ENCODE peak calls at places on chromosome 6, in five cellular contexts. R is GM23338, T is PC-9, H is neural progenitor cell, L is MM.1S. A is an unnamed sample. For H3F3A, the result is how much of the 10 kb centered on the place peaks cover.

GRCh38 chr6:110681543-110682459 is 133.5 kb downstream of the CDK19 start:
- DNase-seq in R (no peak), T (no peak), L (no peak), H (no peak), A (peak)

GRCh38 chr6:99151634-99152344 is 197.7 kb downstream of the FAXC start:
- DNase-seq in T (peak), H (peak), L (peak), R (peak), A (peak)

GRCh38 chr6:114452785-114453401 is 110.1 kb upstream of the HS3ST5 start:
- DNase-seq in T (no peak), H (no peak), R (no peak), L (peak), A (no peak)

GRCh38 chr6:16683524-16684194 is 77.6 kb downstream of the ATXN1 start:
- DNase-seq in L (no peak), H (no peak), R (no peak), T (peak), A (peak)

GRCh38 chr6:129120856-129121255 is 237.9 kb downstream of the LAMA2 start:
- DNase-seq in H (no peak), L (no peak), R (no peak), T (no peak), A (no peak)

GRCh38 chr6:151240861-151241642 is 1.3 kb downstream of the AKAP12 start:
- DNase-seq in H (peak), L (no peak), T (peak), R (peak), A (peak)

GRCh38 chr6:145749632-145750031 is 14.3 kb upstream of the EPM2A start:
- DNase-seq in L (peak), R (no peak), T (no peak), H (no peak), A (peak)

GRCh38 chr6:19839237-19839546 is 2.0 kb downstream of the ID4 start:
- DNase-seq in R (no peak), H (no peak), L (no peak), T (no peak), A (no peak)

GRCh38 chr6:124470803-124471202 is 491.4 kb upstream of the RNF217 start:
- DNase-seq in L (no peak), H (no peak), T (no peak), R (no peak), A (no peak)

GRCh38 chr6:84498905-84499304 is 265.5 kb downstream of the TBX18 start:
- DNase-seq in R (no peak), L (no peak), H (no peak), T (no peak), A (no peak)

GRCh38 chr6:141443032-141443431 is 689.7 kb upstream of the GJE1 start:
- DNase-seq in T (no peak), L (no peak), H (no peak), R (no peak), A (no peak)

GRCh38 chr6:75278474-75279077 is 6.0 kb downstream of the TMEM30A start:
- DNase-seq in H (no peak), T (no peak), R (no peak), L (no peak), A (peak)

GRCh38 chr6:134686071-134686470 is 263.8 kb downstream of the ALDH8A1 start:
- DNase-seq in L (no peak), R (no peak), H (no peak), T (no peak), A (peak)

GRCh38 chr6:31270788-31271640 is 878 bp downstream of the HLA-C start:
- DNase-seq in L (peak), R (peak), H (peak), T (peak), A (peak)

DNA sequence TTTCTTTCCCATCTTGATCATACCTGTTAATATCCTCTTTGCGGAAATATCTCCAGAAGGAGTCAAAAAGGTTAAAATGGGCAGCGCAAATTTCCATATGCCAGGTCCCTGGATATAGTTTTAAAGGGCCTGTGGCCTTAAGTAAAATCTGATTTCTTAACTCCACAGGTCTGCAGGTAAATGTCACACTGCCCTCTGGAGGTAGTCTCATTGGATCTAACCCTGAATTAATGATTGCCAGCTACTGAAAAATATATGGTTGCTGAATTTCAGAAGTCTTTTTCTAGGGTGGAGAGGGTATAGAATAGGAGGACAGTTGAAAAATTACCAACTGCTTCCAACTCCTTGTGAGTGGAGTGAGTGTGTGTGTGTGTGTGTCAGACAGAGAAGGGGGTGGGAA is 8.5 kb downstream of the MOXD1 start:
- DNase-seq in T (no peak), R (peak), H (no peak), L (peak), A (peak)
- H3F3A ChIP-seq in T (under half), R (under half), H (under half), L (under half), A (under half)

GRCh38 chr6:23179994-23180393 is 610.6 kb downstream of the HDGFL1 start:
- DNase-seq in R (no peak), H (no peak), T (no peak), L (no peak), A (no peak)

GRCh38 chr6:23176883-23177282 is 607.5 kb downstream of the HDGFL1 start:
- DNase-seq in L (no peak), H (no peak), R (peak), T (no peak), A (no peak)

GRCh38 chr6:23183846-23184245 is 614.5 kb downstream of the HDGFL1 start:
- DNase-seq in T (no peak), L (no peak), H (no peak), R (no peak), A (no peak)

GRCh38 chr6:23180504-23181293 is 611.3 kb downstream of the HDGFL1 start:
- DNase-seq in R (peak), H (peak), T (no peak), L (no peak), A (no peak)

GRCh38 chr6:23181301-23182110 is 612.1 kb downstream of the HDGFL1 start:
- DNase-seq in T (no peak), L (no peak), H (peak), R (no peak), A (no peak)
- TF ChIP-seq CTCF in T (no peak), L (no peak), H (no peak), R (no peak), A (no peak)

GRCh38 chr6:152301806-152302568 is 335.2 kb downstream of the SYNE1 start:
- DNase-seq in R (peak), T (no peak), H (peak), L (peak), A (peak)
- H3F3A ChIP-seq in R (under half), T (under half), H (under half), L (under half), A (under half)

DNA sequence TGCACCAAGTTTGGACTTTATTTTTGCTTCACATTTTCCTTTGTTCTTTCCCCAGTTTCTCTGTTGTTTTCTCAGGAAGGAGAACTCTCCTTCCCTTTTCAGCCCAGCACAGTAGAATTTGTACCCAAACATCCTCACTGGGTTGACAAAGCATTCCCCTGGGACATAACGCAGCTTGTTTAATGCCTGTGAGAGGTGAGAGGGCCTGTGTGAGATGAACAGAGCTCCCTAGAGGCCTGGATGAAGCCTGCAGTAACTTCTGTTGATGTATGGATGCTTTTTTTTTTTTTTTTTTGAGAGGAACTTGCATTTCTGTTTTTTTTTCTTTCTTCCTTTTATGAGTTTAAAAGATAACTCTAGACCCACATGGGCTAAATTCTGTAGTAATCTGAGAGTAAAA is 104.9 kb upstream of the SLC22A23 start:
- DNase-seq in R (peak), L (no peak), T (no peak), H (peak), A (no peak)
- TF ChIP-seq CTCF in R (peak), L (no peak), T (no peak), H (peak), A (peak)

A was measured in PC-3.